ENCODE peak calls at places on chromosome 6, in eight cellular contexts. F is astrocyte of the spinal cord; J is GM20000; E is tibial artery; C is fibroblast of lung; N is heart left ventricle; R is CD8-positive, alpha-beta T cell; V is progenitor cell of endocrine pancreas. H is an unnamed sample.

GRCh38 chr6:135274561-135275293 is 93.6 kb downstream of the MYB start:
- DNase-seq in F (no peak), J (peak), E (no peak), C (no peak), N (no peak), R (no peak), V (no peak), H (no peak)

GRCh38 chr6:21586760-21587181 is 6.8 kb upstream of the SOX4 start:
- DNase-seq in F (no peak), J (no peak), E (no peak), C (no peak), N (no peak), R (no peak), V (peak), H (no peak)

GRCh38 chr6:40754481-40755045 is 167.4 kb upstream of the LRFN2 start:
- DNase-seq in F (no peak), J (no peak), E (no peak), C (no peak), N (no peak), R (no peak), V (no peak), H (no peak)

GRCh38 chr6:25987845-25988244 is 25.2 kb downstream of the TRIM38 start:
- DNase-seq in F (no peak), J (no peak), E (no peak), C (no peak), N (no peak), R (no peak), V (no peak), H (no peak)

GRCh38 chr6:170057961-170058877 is 232.7 kb downstream of the DLL1 start:
- DNase-seq in F (no peak), J (no peak), E (no peak), C (no peak), N (peak), R (no peak), V (no peak), H (peak)

GRCh38 chr6:90669420-90669819 is 82.5 kb upstream of the MAP3K7 start:
- DNase-seq in F (no peak), J (no peak), E (no peak), C (no peak), N (no peak), R (no peak), V (no peak), H (no peak)

GRCh38 chr6:170132561-170132991 is 158.3 kb downstream of the DLL1 start:
- DNase-seq in F (no peak), J (no peak), E (peak), C (no peak), N (peak), R (no peak), V (no peak), H (peak)

GRCh38 chr6:35018746-35019145 is 122.4 kb downstream of the TCP11 start:
- DNase-seq in F (no peak), J (no peak), E (no peak), C (no peak), N (no peak), R (no peak), V (no peak), H (no peak)

GRCh38 chr6:71157350-71157749 is 131.3 kb upstream of the OGFRL1 start:
- DNase-seq in F (no peak), J (no peak), E (no peak), C (no peak), N (no peak), R (no peak), V (no peak), H (no peak)

GRCh38 chr6:111072801-111073360 is 14.4 kb upstream of the SLC16A10 start:
- DNase-seq in F (no peak), J (no peak), E (no peak), C (no peak), N (no peak), R (no peak), V (no peak), H (no peak)

GRCh38 chr6:39130691-39131090 is 15.7 kb upstream of the SAYSD1 start:
- DNase-seq in F (no peak), J (no peak), E (no peak), C (no peak), N (no peak), R (no peak), V (no peak), H (no peak)

GRCh38 chr6:143607959-143608358 is 69.8 kb upstream of the PHACTR2 start:
- DNase-seq in F (no peak), J (no peak), E (no peak), C (no peak), N (no peak), R (no peak), V (no peak), H (no peak)

GRCh38 chr6:118768904-118769325 is 117.5 kb upstream of the CEP85L start:
- DNase-seq in F (no peak), J (no peak), E (no peak), C (no peak), N (no peak), R (peak), V (no peak), H (no peak)

GRCh38 chr6:105992315-105992961 is 93.7 kb upstream of the PRDM1 start:
- DNase-seq in F (peak), J (peak), E (peak), C (peak), N (peak), R (peak), V (peak), H (peak)

GRCh38 chr6:170091000-170091638 is 199.8 kb downstream of the DLL1 start:
- DNase-seq in F (no peak), J (no peak), E (peak), C (no peak), N (peak), R (no peak), V (no peak), H (no peak)

GRCh38 chr6:70108230-70108629 is 194.7 kb downstream of the COL9A1 start:
- DNase-seq in F (peak), J (peak), E (no peak), C (peak), N (no peak), R (no peak), V (no peak), H (no peak)

GRCh38 chr6:34525431-34526175 is 30.5 kb downstream of the SPDEF start:
- DNase-seq in F (no peak), J (no peak), E (no peak), C (no peak), N (no peak), R (no peak), V (no peak), H (no peak)

GRCh38 chr6:41655706-41656668 is 17.7 kb downstream of the MDFI start:
- DNase-seq in F (peak), J (no peak), E (no peak), C (peak), N (no peak), R (no peak), V (no peak), H (no peak)

GRCh38 chr6:44247338-44248302 is 719 bp downstream of the HSP90AB1 start:
- DNase-seq in F (peak), J (peak), E (peak), C (peak), N (peak), R (peak), V (peak), H (no peak)

GRCh38 chr6:111096246-111096645 is 8.9 kb downstream of the SLC16A10 start:
- DNase-seq in F (no peak), J (no peak), E (no peak), C (no peak), N (no peak), R (peak), V (no peak), H (peak)

GRCh38 chr6:142886431-142887170 is 58.4 kb downstream of the HIVEP2 start:
- DNase-seq in F (peak), J (no peak), E (no peak), C (peak), N (no peak), R (no peak), V (no peak), H (no peak)

GRCh38 chr6:168640738-168641137 is 199.8 kb downstream of the SMOC2 start:
- DNase-seq in F (no peak), J (no peak), E (no peak), C (no peak), N (no peak), R (no peak), V (no peak), H (no peak)

GRCh38 chr6:107533415-107534059 is 43.6 kb downstream of the SOBP start:
- DNase-seq in F (peak), J (no peak), E (no peak), C (no peak), N (no peak), R (no peak), V (no peak), H (no peak)

GRCh38 chr6:133671376-133671775 is 217.5 kb upstream of the TCF21 start:
- DNase-seq in F (no peak), J (no peak), E (no peak), C (no peak), N (no peak), R (no peak), V (no peak), H (no peak)

GRCh38 chr6:8170754-8171153 is 68.4 kb upstream of the EEF1E1 start:
- DNase-seq in F (no peak), J (no peak), E (no peak), C (no peak), N (no peak), R (no peak), V (no peak), H (no peak)

GRCh38 chr6:3997144-3997770 is 81.7 kb downstream of the FAM217A start:
- DNase-seq in F (peak), J (no peak), E (no peak), C (peak), N (no peak), R (no peak), V (no peak), H (no peak)

GRCh38 chr6:41704028-41704427 is 31.4 kb downstream of the TFEB start:
- DNase-seq in F (no peak), J (no peak), E (no peak), C (no peak), N (no peak), R (no peak), V (no peak), H (no peak)

GRCh38 chr6:32883789-32884188 is 29.8 kb downstream of the PSMB9 start:
- DNase-seq in F (no peak), J (no peak), E (peak), C (peak), N (peak), R (no peak), V (no peak), H (no peak)

GRCh38 chr6:111113731-111114438 is 26.6 kb downstream of the SLC16A10 start:
- DNase-seq in F (peak), J (no peak), E (peak), C (peak), N (peak), R (no peak), V (no peak), H (no peak)

GRCh38 chr6:139443226-139444112 is 69.0 kb upstream of the CITED2 start:
- DNase-seq in F (peak), J (no peak), E (no peak), C (peak), N (no peak), R (no peak), V (no peak), H (no peak)

GRCh38 chr6:82365011-82365751 is 1.6 kb downstream of the TPBG start:
- DNase-seq in F (peak), J (peak), E (no peak), C (peak), N (peak), R (no peak), V (peak), H (peak)

GRCh38 chr6:3750324-3751018 is 1.0 kb downstream of the PXDC1 start:
- DNase-seq in F (peak), J (peak), E (peak), C (peak), N (peak), R (no peak), V (no peak), H (peak)

GRCh38 chr6:132270745-132271414 is 130.4 kb downstream of the MOXD1 start:
- DNase-seq in F (no peak), J (no peak), E (no peak), C (peak), N (no peak), R (no peak), V (no peak), H (no peak)

GRCh38 chr6:23329091-23329490 is 759.7 kb downstream of the HDGFL1 start:
- DNase-seq in F (no peak), J (no peak), E (no peak), C (no peak), N (no peak), R (no peak), V (no peak), H (no peak)

GRCh38 chr6:150417899-150418824 is 49.4 kb downstream of the IYD start:
- DNase-seq in F (peak), J (peak), E (no peak), C (peak), N (no peak), R (no peak), V (no peak), H (no peak)

GRCh38 chr6:54072708-54073313 is 38.4 kb upstream of the MLIP start:
- DNase-seq in F (no peak), J (no peak), E (no peak), C (no peak), N (no peak), R (no peak), V (no peak), H (no peak)

GRCh38 chr6:45514454-45514853 is 136.7 kb upstream of the SUPT3H start:
- DNase-seq in F (peak), J (no peak), E (no peak), C (no peak), N (no peak), R (no peak), V (no peak), H (no peak)

GRCh38 chr6:13941902-13942301 is 17.1 kb downstream of the RNF182 start:
- DNase-seq in F (no peak), J (no peak), E (no peak), C (no peak), N (no peak), R (no peak), V (no peak), H (no peak)

GRCh38 chr6:20400476-20401402 is 940 bp upstream of the E2F3 start:
- DNase-seq in F (peak), J (peak), E (peak), C (peak), N (peak), R (no peak), V (peak), H (peak)

GRCh38 chr6:130218136-130218535 is 4.6 kb downstream of the SAMD3 start:
- DNase-seq in F (no peak), J (no peak), E (no peak), C (no peak), N (no peak), R (no peak), V (no peak), H (no peak)

GRCh38 chr6:130222775-130223174 is at the start of gene SAMD3:
- DNase-seq in F (no peak), J (no peak), E (no peak), C (no peak), N (no peak), R (no peak), V (no peak), H (no peak)

DNA sequence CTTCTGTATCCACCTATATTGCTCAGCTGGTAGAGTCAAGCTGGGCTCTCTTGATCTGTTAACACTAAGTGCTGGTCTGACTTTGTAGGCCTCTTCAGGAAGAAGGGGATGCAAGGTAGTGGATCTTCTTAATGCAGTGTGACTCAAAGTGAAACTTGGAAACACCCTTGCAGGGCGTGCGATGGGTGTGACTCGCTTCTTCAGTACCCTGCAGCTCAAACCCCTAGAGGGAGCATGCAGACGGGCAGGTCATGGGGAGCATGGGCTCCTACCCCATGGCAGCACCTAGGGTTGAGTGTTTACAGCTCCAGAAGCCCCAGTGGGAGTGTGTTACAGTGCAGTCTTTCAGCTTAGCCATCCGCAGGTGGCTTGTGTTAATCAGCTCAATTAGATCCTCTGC is 757 bp upstream of the SAMD3 start:
- DNase-seq in F (no peak), J (peak), E (no peak), C (no peak), N (no peak), R (peak), V (no peak), H (no peak)
- TF ChIP-seq CTCF in F (no peak), J (no peak), E (no peak), C (no peak), N (no peak), R (peak), V (no peak), H (no peak)

GRCh38 chr6:52216932-52217331 is 27.4 kb downstream of the IL17F start:
- DNase-seq in F (no peak), J (no peak), E (no peak), C (no peak), N (no peak), R (no peak), V (no peak), H (no peak)

GRCh38 chr6:52208612-52209011 is 22.4 kb downstream of the IL17A start:
- DNase-seq in F (no peak), J (no peak), E (no peak), C (no peak), N (peak), R (no peak), V (no peak), H (no peak)

GRCh38 chr6:52209672-52210626 is 23.8 kb downstream of the IL17A start:
- DNase-seq in F (no peak), J (peak), E (no peak), C (no peak), N (no peak), R (no peak), V (no peak), H (no peak)

GRCh38 chr6:52215787-52216186 is 28.5 kb downstream of the IL17F start:
- DNase-seq in F (no peak), J (no peak), E (no peak), C (no peak), N (no peak), R (no peak), V (no peak), H (no peak)

DNA sequence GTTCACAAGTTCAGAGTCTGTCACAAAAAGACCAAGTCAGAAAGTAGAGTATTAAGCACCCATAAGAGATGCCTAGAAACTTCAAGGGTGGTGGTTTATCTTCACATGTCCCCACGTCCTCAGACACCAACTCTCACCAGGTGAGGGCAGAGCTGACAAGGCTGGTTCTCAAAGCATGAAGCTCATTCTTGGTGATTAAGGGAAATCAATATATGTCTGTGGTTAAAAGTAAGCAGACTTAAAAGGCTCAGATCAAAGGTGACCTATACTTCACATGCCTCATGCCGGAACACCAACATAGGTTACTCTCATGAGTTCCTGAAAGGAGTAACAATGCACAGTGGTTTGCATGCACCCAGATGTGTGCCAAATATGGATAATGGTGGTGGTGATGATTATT is 27.0 kb downstream of the IL17A start:
- DNase-seq in F (no peak), J (no peak), E (no peak), C (no peak), N (no peak), R (no peak), V (no peak), H (no peak)
- TF ChIP-seq CTCF in F (no peak), J (no peak), E (no peak), C (no peak), N (no peak), R (no peak), V (no peak), H (no peak)

DNA sequence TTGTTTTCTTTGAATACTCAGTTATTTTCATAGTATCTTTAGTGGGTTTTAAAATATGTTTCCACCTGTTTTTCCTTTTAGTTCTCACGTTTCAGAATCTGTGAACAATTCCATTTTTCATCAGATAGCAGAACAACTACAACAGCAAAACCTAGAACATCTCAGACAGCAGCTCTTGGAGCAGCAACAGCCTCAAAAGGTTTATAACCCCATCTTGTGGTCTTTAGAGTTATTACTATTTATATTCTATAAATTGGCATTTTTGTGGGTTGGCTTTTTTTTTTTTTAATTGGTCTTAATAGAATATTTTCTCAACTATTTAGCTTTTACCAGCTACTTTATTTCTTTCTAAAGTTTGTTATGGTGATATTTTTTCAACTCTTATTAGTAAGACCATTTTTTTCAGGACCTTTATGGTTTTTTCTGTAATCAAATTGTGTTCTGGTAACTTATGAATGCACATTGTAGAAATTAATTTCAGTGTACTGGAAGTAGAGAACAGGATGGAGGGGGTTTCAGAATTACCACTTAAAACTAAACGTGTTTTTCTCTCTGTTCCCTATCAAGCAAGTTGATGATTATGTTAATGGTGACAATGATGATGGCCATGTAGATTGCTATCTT is 72.2 kb downstream of the SCAF8 start:
- DNase-seq in F (peak), J (peak), E (no peak), C (peak), N (no peak), R (no peak), V (no peak), H (no peak)
- TF ChIP-seq CTCF in F (peak), J (no peak), E (peak), C (peak), N (peak), R (peak), V (peak), H (peak)

GRCh38 chr6:160931378-160932343 is 59.9 kb upstream of the MAP3K4 start:
- DNase-seq in F (peak), J (peak), E (no peak), C (no peak), N (no peak), R (no peak), V (no peak), H (no peak)
- TF ChIP-seq CTCF in F (no peak), J (no peak), E (no peak), C (no peak), N (no peak), R (no peak), V (no peak), H (no peak)

DNA sequence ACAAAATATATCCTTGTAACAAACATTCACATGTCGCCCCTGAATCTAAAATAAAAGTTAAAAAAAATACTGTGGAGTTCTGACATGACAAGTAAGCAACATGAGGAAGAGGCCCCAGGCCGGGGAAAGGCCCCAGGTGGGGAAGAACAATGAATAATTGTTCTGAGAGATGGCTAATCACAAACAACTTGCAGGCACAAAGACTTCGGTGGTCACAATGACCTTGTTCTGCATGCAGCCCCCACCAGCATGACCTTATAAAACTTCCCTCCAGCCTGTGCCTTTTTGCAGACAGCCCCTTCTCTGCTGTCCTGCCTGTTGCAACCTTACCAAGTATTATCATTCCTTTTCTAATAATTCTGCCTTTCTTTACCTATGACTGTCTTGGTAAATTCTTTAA is 95.7 kb upstream of the MYLIP start:
- DNase-seq in F (no peak), J (no peak), E (no peak), C (no peak), N (no peak), R (no peak), V (no peak), H (no peak)
- TF ChIP-seq CTCF in F (no peak), J (no peak), E (no peak), C (no peak), N (no peak), R (no peak), V (no peak), H (no peak)

GRCh38 chr6:1856381-1856780 is 246.7 kb downstream of the FOXC1 start:
- DNase-seq in F (peak), J (peak), E (no peak), C (peak), N (no peak), R (no peak), V (no peak), H (peak)
- TF ChIP-seq CTCF in F (no peak), J (no peak), E (no peak), C (no peak), N (no peak), R (no peak), V (no peak), H (no peak)